ENCODE peak calls at places on chromosomes 5 and 9, in five cellular contexts. F is GM20000; P is Calu3; W is CD4-positive, alpha-beta T cell; V is midbrain. X is an unnamed sample.

GRCh38 chr9:36959681-36960574 is 74.1 kb downstream of the PAX5 start:
- DNase-seq in F (no peak), W (no peak), P (no peak), V (no peak), X (no peak)

GRCh38 chr5:9337908-9338307 is 208.0 kb downstream of the SEMA5A start:
- DNase-seq in F (no peak), V (peak), W (no peak), P (no peak), X (peak)

GRCh38 chr5:138623053-138623452 is 47.9 kb upstream of the HSPA9 start:
- DNase-seq in P (no peak), V (no peak), W (no peak), F (no peak), X (peak)

GRCh38 chr5:121273818-121274433 is 577.8 kb upstream of the FTMT start:
- DNase-seq in F (no peak), V (no peak), W (no peak), P (peak), X (peak)

GRCh38 chr5:28810751-28811136 is 1772.4 kb upstream of the CDH9 start:
- DNase-seq in F (no peak), V (no peak), W (no peak), P (no peak), X (no peak)

GRCh38 chr9:129235931-129236331 is 57.9 kb upstream of the IER5L start:
- DNase-seq in V (no peak), W (peak), F (no peak), P (no peak), X (no peak)

GRCh38 chr9:88953401-88954029 is 37.8 kb upstream of the S1PR3 start:
- DNase-seq in V (peak), F (no peak), W (no peak), P (no peak), X (peak)

GRCh38 chr9:119273325-119273904 is 95.8 kb downstream of the BRINP1 start:
- DNase-seq in V (no peak), W (no peak), P (no peak), F (no peak), X (no peak)

GRCh38 chr9:126692759-126693427 is 79.2 kb downstream of the LMX1B start:
- DNase-seq in F (no peak), P (no peak), V (no peak), W (no peak), X (no peak)

GRCh38 chr5:469752-470483 is 26.9 kb downstream of the EXOC3 start:
- DNase-seq in V (no peak), F (no peak), P (no peak), W (no peak), X (no peak)

GRCh38 chr9:130995399-130995941 is 13.5 kb upstream of the LAMC3 start:
- DNase-seq in W (no peak), P (no peak), F (no peak), V (peak), X (peak)

GRCh38 chr5:141945511-141946024 is 12.4 kb downstream of the PCDH12 start:
- DNase-seq in F (no peak), V (no peak), W (no peak), P (no peak), X (no peak)

GRCh38 chr9:129351058-129351641 is 173.1 kb upstream of the IER5L start:
- DNase-seq in F (no peak), V (no peak), P (no peak), W (no peak), X (no peak)

GRCh38 chr5:100553209-100553608 is 18.0 kb downstream of the FAM174A start:
- DNase-seq in W (no peak), V (no peak), F (no peak), P (no peak), X (no peak)

GRCh38 chr9:31873717-31874116 is 510.7 kb upstream of the ACO1 start:
- DNase-seq in W (no peak), P (no peak), V (no peak), F (no peak), X (no peak)

GRCh38 chr5:163564321-163564924 is 59.0 kb downstream of the MAT2B start:
- DNase-seq in F (peak), V (peak), W (peak), P (peak), X (peak)

GRCh38 chr9:75181748-75182147 is 93.4 kb downstream of the OSTF1 start:
- DNase-seq in V (no peak), W (no peak), P (peak), F (no peak), X (peak)